ENCODE peak calls at places on chromosomes 1 and 21, in ten cellular contexts. O is GM20000, B is fibroblast of pulmonary artery, L is thoracic aorta, K is astrocyte of the cerebellum, E is heart right ventricle, H is heart left ventricle, N is SK-N-SH, T is cardiac muscle cell, P is mucosa of descending colon. Z is an unnamed sample.

GRCh38 chr1:206887701-206888100 is 9.5 kb upstream of the IL24 start:
- DNase-seq in T (no peak), O (no peak), B (no peak), N (no peak), H (no peak), P (no peak), K (no peak), L (no peak), E (no peak), Z (no peak)

GRCh38 chr21:29114765-29115164 is 15.7 kb upstream of the MAP3K7CL start:
- DNase-seq in O (no peak), E (no peak), B (peak), T (no peak), N (no peak), H (no peak), K (peak), L (no peak), P (no peak), Z (no peak)

GRCh38 chr1:168609133-168609715 is 32.8 kb downstream of the XCL1 start:
- DNase-seq in B (peak), H (peak), T (peak), K (no peak), N (no peak), E (peak), O (no peak), L (peak), P (no peak), Z (no peak)

GRCh38 chr1:24898152-24898908 is 31.7 kb downstream of the RUNX3 start:
- DNase-seq in T (peak), N (peak), E (peak), O (peak), B (peak), K (no peak), L (no peak), H (no peak), P (peak), Z (peak)

GRCh38 chr1:112927462-112927971 is 28.5 kb downstream of the SLC16A1 start:
- DNase-seq in H (no peak), L (no peak), P (no peak), E (no peak), B (no peak), T (no peak), O (no peak), N (no peak), K (no peak), Z (no peak)

GRCh38 chr1:8481650-8482380 is 163.9 kb downstream of the SLC45A1 start:
- DNase-seq in N (no peak), L (no peak), H (no peak), P (no peak), E (no peak), K (no peak), O (no peak), T (no peak), B (peak), Z (no peak)

GRCh38 chr1:41381691-41382530 is 20.7 kb downstream of the FOXO6 start:
- DNase-seq in P (peak), H (peak), N (peak), O (peak), L (no peak), K (no peak), B (peak), T (peak), E (no peak), Z (peak)

GRCh38 chr1:226886142-226886901 is 15.9 kb downstream of the PSEN2 start:
- DNase-seq in H (no peak), E (no peak), B (no peak), K (no peak), O (no peak), T (no peak), N (no peak), L (no peak), P (no peak), Z (no peak)

GRCh38 chr21:27703806-27704205 is 736.9 kb upstream of the ADAMTS5 start:
- DNase-seq in K (no peak), E (no peak), T (no peak), H (no peak), N (no peak), O (no peak), L (no peak), B (no peak), P (no peak), Z (no peak)

GRCh38 chr21:44686843-44687561 is 5.0 kb upstream of the KRTAP12-1 start:
- DNase-seq in E (no peak), P (no peak), L (no peak), O (no peak), B (no peak), H (no peak), K (no peak), T (no peak), N (no peak), Z (no peak)

GRCh38 chr1:101200513-101200912 is 36.3 kb upstream of the S1PR1 start:
- DNase-seq in L (no peak), O (no peak), N (no peak), E (no peak), H (no peak), K (peak), B (peak), P (no peak), T (no peak), Z (no peak)

GRCh38 chr1:110523011-110523410 is 4.0 kb upstream of the KCNA10 start:
- DNase-seq in T (no peak), B (no peak), E (no peak), O (no peak), K (no peak), N (no peak), H (no peak), L (no peak), P (no peak), Z (no peak)

GRCh38 chr1:39720094-39720999 is 18.3 kb upstream of the PPIE start:
- DNase-seq in B (peak), O (peak), K (peak), E (no peak), P (peak), T (peak), H (no peak), L (no peak), N (peak), Z (no peak)

DNA sequence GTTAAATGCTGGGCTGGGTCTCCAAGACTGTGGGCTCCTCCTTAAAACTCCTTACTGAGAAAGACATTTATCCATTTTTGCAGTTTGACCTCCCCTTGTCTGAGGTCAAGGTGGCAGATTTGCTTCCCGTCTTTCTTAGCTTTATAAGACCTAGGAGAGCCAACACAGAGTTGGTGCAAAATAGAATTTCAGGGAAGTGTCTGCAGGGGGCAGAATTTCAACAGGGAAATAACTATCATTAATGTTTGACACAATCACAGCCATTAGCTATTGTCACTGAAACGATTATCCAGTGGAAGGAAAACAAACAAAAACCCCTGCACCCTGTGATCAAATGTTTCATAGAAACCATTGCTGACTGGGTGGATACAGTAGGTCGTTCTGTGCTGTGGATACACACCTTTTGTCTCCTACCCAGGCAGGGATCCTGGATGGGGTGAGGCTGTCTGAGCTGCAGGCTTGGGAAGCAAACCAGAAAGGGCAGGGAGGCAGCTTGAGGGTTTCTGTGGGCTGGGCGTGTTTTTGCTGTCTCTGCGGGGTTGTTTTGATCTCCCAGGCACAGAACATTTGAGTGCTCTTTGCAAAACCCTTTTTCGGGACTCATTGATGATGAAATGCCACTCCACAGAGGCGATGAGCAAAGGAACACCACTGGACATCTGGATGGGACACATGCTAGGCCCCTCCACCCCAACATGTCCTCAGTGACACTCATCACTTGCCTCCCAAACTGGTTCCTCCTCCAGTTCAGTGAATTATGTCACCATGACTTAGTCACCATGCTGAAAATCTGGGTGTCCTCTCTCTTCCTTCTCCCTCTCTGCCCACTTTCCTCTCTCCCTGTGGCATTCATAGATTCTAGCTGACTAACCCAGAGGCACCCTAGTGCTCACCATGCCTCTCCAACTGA is 94.2 kb upstream of the SERBP1 start:
- DNase-seq in L (no peak), O (no peak), T (no peak), E (no peak), B (no peak), N (no peak), K (no peak), H (no peak), P (no peak), Z (no peak)
- TF ChIP-seq CTCF in L (no peak), O (no peak), T (peak), E (no peak), B (peak), N (peak), K (no peak), H (no peak), P (no peak), Z (peak)

GRCh38 chr1:223161321-223161720 is 18.3 kb upstream of the TLR5 start:
- DNase-seq in H (no peak), B (no peak), P (no peak), O (no peak), T (no peak), L (no peak), K (no peak), E (no peak), N (no peak), Z (no peak)
- TF ChIP-seq CTCF in H (no peak), B (no peak), P (no peak), O (no peak), T (no peak), L (no peak), K (no peak), E (no peak), N (no peak), Z (no peak)

GRCh38 chr1:48105167-48105566 is 108.0 kb upstream of the TRABD2B start:
- DNase-seq in B (peak), N (no peak), E (no peak), K (no peak), T (no peak), O (no peak), P (no peak), H (no peak), L (no peak), Z (no peak)
- TF ChIP-seq CTCF in B (peak), N (peak), E (no peak), K (no peak), T (peak), O (no peak), P (no peak), H (peak), L (peak), Z (no peak)

DNA sequence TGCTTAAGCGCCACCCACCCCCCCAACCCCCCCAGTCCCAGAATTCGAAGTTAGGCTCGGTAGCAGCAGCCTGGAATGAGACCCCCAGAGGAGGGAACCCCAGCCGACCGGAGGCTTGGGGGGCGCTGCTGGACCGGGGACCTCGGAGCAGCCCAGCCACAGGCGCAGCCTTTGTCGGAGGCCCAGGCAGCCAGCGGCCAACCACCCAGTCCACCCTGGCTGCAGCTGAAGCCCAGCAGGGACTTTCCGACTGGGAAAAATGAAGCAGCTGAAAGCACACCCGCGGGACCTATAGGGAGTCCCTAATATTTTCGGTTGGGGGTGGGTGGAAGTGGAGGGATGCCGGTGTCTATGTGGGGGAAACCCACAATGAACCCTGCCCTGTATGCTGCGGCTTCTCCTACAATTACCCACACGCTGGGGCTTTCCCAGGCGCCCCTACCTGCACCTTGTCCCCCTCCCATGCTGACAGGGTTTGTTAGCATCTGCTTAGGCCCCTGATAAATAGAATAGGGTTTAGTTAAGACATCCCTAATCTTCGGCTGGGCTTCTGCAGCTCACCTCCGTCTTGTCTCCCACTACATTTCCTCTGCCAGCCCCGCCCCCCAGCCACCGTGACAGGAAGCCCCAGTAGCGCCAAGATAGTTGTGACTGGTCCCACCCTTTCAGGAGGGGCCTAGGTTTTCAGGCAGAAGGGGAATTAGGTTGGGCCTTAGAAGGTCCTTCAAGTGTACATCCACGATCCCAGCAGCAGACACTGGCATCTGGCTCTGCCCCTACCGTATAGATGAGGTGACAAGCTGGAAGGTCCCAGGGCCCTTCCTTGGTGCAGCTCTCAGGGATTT is 838 bp downstream of the CCDC28B start:
- DNase-seq in P (peak), L (no peak), B (peak), N (peak), H (peak), O (peak), K (no peak), E (peak), T (peak), Z (peak)
- TF ChIP-seq CTCF in P (no peak), L (no peak), B (no peak), N (peak), H (peak), O (no peak), K (no peak), E (no peak), T (no peak), Z (no peak)

DNA sequence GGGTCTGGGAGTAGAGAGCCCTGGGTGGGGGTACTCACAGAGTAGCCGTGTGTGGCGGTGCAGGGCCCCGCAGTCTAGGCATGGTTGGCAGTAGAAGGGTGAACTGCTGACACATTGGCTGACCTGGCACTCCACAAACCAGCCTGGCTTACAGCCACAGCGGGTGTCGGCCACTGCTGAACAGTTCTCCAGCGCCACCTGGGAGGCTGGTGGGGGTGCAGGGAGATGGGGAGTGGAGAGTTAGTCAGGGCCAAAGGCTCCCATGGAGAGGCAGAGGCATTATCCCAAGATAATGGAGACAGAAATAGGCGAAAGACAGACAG is 1.5 kb downstream of the TNFRSF25 start:
- DNase-seq in N (no peak), L (no peak), O (no peak), E (peak), B (no peak), P (peak), T (no peak), K (no peak), H (peak), Z (no peak)
- TF ChIP-seq CTCF in N (no peak), L (no peak), O (no peak), E (no peak), B (no peak), P (no peak), T (no peak), K (no peak), H (peak), Z (no peak)

GRCh38 chr1:22418352-22418751 is 33.3 kb upstream of the ZBTB40 start:
- DNase-seq in H (no peak), N (no peak), P (no peak), T (no peak), K (no peak), O (no peak), E (no peak), B (no peak), L (no peak), Z (no peak)

GRCh38 chr1:22417466-22417865 is 34.2 kb upstream of the ZBTB40 start:
- DNase-seq in E (no peak), P (no peak), L (no peak), H (no peak), K (no peak), O (no peak), T (no peak), B (no peak), N (no peak), Z (no peak)

GRCh38 chr1:22418852-22419480 is 32.7 kb upstream of the ZBTB40 start:
- DNase-seq in T (peak), E (peak), H (no peak), K (no peak), P (no peak), N (no peak), O (no peak), B (peak), L (no peak), Z (no peak)

GRCh38 chr1:22415489-22415888 is 36.2 kb upstream of the ZBTB40 start:
- DNase-seq in T (no peak), L (no peak), B (no peak), E (no peak), K (no peak), N (no peak), H (no peak), P (no peak), O (no peak), Z (no peak)

DNA sequence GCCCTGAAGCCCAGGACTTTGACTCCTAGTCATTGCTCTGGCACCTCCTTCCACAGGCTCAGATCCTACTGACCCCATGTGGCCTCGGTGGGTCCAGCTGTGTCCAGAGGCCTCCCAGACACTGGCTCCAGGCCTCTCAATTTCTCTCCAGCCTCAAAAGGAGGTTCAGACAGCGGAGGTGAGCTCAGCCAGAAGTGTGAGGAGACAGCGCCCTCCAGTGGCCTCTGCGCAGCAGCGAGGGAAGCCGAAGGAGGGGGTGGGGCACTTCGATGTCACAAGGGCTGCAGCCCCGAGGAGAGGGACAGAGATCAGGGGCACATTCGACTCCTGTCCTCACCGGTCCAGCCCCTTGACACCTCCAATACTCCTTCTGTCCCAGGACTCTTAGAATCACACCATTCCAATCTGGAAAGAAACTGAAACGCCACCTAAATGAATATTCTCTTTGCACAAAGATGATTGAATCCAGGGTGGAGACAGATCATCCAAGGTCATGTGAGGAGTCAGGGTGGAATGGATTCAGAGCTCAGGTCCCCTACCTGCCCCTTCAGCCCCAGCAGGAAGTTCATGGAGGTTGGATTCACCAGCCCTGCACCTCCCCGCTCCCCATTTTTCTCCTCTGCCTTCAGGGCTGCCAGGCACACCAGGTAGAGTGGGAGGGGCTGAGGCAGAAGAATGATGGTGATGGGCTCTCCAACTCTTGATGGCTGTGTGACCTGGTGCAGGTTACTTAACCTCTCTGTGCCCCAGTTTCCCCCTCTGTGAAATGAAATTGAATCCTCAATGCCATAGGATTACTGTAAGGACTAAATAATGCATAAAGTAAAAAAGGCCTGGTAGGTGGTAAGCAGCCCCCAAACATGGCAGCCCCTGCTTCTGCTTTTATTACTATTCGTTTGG is 34.8 kb upstream of the ZBTB40 start:
- DNase-seq in H (peak), L (no peak), K (no peak), T (peak), B (peak), O (peak), E (peak), P (peak), N (peak), Z (peak)
- TF ChIP-seq CTCF in H (peak), L (peak), K (peak), T (peak), B (peak), O (peak), E (peak), P (peak), N (peak), Z (peak)

GRCh38 chr1:160428655-160429054 is 28.3 kb downstream of the VANGL2 start:
- DNase-seq in L (no peak), N (peak), O (no peak), P (peak), B (peak), E (peak), K (no peak), H (peak), T (peak), Z (peak)
- TF ChIP-seq CTCF in L (no peak), N (peak), O (peak), P (peak), B (peak), E (peak), K (peak), H (peak), T (peak), Z (peak)

GRCh38 chr1:200892546-200892945 is 2.2 kb upstream of the INAVA start:
- DNase-seq in P (no peak), H (no peak), T (no peak), K (no peak), B (no peak), E (no peak), L (no peak), O (no peak), N (no peak), Z (no peak)

GRCh38 chr1:200889571-200889970 is 5.1 kb upstream of the INAVA start:
- DNase-seq in T (no peak), L (no peak), P (no peak), K (no peak), N (no peak), E (no peak), H (no peak), O (no peak), B (no peak), Z (no peak)

GRCh38 chr1:200891774-200892157 is 2.9 kb upstream of the INAVA start:
- DNase-seq in H (no peak), O (no peak), N (no peak), K (no peak), L (no peak), B (no peak), P (peak), E (no peak), T (peak), Z (peak)

GRCh38 chr1:200890027-200890426 is 4.7 kb upstream of the INAVA start:
- DNase-seq in H (no peak), N (no peak), E (no peak), P (no peak), O (no peak), K (no peak), L (no peak), B (no peak), T (no peak), Z (no peak)

GRCh38 chr1:200890818-200891773 is 3.6 kb upstream of the INAVA start:
- DNase-seq in H (no peak), P (peak), B (peak), T (peak), E (peak), K (no peak), N (peak), L (no peak), O (peak), Z (peak)
- TF ChIP-seq CTCF in H (peak), P (peak), B (peak), T (peak), E (peak), K (peak), N (peak), L (peak), O (peak), Z (peak)

GRCh38 chr1:31765041-31765467 is 914 bp upstream of the ADGRB2 start:
- DNase-seq in O (peak), B (peak), H (no peak), K (no peak), N (peak), P (peak), L (no peak), T (peak), E (no peak), Z (peak)
- TF ChIP-seq CTCF in O (no peak), B (peak), H (peak), K (peak), N (peak), P (no peak), L (no peak), T (peak), E (peak), Z (peak)

DNA sequence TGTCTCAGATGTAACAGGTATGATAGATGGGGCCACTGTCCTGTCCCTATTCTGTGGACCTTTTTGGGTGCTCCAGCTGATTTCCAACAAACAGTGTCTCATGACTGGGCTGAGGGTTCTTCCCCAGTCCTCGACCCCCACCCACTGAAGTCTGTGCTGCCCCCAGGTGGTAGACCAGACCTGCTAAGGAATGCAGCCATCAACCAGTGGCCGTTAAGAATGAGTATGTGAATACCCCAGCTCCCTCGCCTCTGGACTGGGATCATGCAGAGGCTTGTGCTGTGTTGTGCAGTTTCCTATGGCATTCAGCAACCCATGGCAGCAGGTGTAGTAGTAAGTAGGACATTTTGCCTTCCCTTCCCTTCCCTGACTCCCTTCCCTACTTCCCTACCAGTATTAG is 183.1 kb upstream of the KAZN start:
- DNase-seq in E (no peak), H (no peak), B (no peak), T (peak), P (no peak), L (no peak), N (peak), O (no peak), K (no peak), Z (no peak)
- TF ChIP-seq CTCF in E (no peak), H (no peak), B (no peak), T (no peak), P (no peak), L (no peak), N (no peak), O (peak), K (peak), Z (no peak)

Z was measured in glutamatergic neuron.